ENCODE peak calls at places on chromosomes 3 and 15, in eight cellular contexts. L, A, Q, C, B, O, X and Z are unnamed samples.

GRCh38 chr15:26146162-26146561 is 283.0 kb upstream of the ATP10A start:
- DNase-seq in C (no peak), B (no peak), O (no peak), L (no peak), Q (no peak), X (no peak), A (no peak), Z (no peak)

GRCh38 chr3:131804565-131805133 is 230.2 kb downstream of the CPNE4 start:
- DNase-seq in L (peak; percentile 27), O (no peak), B (peak; percentile 85), C (no peak), A (no peak), Q (no peak), X (peak; percentile 3), Z (no peak)

GRCh38 chr3:25495726-25496125 is 67.7 kb downstream of the RARB start:
- DNase-seq in C (no peak), A (no peak), B (no peak), X (no peak), L (peak; percentile 39), Q (no peak), O (no peak), Z (no peak)

GRCh38 chr15:71749500-71749899 is 60.9 kb upstream of the NR2E3 start:
- DNase-seq in A (no peak), B (no peak), Q (no peak), O (no peak), L (no peak), X (no peak), C (no peak), Z (no peak)

GRCh38 chr3:30496496-30496966 is 109.9 kb upstream of the TGFBR2 start:
- DNase-seq in A (no peak), B (peak; percentile 32), X (peak; percentile 54), C (no peak), Q (no peak), O (no peak), L (peak; percentile 72), Z (no peak)

GRCh38 chr15:73078722-73079121 is 26.5 kb downstream of the NEO1 start:
- DNase-seq in A (peak; percentile 45), B (no peak), X (peak; percentile 57), L (peak; percentile 93), O (no peak), C (no peak), Q (no peak), Z (no peak)

GRCh38 chr15:67685008-67685599 is 140.2 kb upstream of the SKOR1 start:
- DNase-seq in Q (peak; percentile 49), X (peak; percentile 31), O (no peak), A (no peak), C (no peak), L (peak; percentile 57), B (no peak), Z (no peak)

GRCh38 chr3:186361612-186362408 is at the start of gene DGKG:
- DNase-seq in C (peak; percentile 93), Q (no peak), O (peak; percentile 52), B (peak; percentile 77), X (no peak), A (peak; percentile 58), L (peak; percentile 9), Z (peak; percentile 64)

GRCh38 chr15:55742927-55743614 is at the start of gene PRTG:
- DNase-seq in O (peak; percentile 74), Q (no peak), C (peak; percentile 70), A (peak; percentile 65), X (peak; percentile 11), B (peak; percentile 74), L (peak; percentile 91), Z (no peak)

GRCh38 chr15:35696767-35697231 is 150.8 kb upstream of the DPH6 start:
- DNase-seq in B (no peak), A (no peak), L (peak; percentile 86), X (peak; percentile 81), C (no peak), O (peak; percentile 9), Q (peak; percentile 7), Z (no peak)

GRCh38 chr15:40468850-40469249 is 1.9 kb upstream of the CHST14 start:
- DNase-seq in B (no peak), A (no peak), O (no peak), X (no peak), Q (no peak), C (peak; percentile 69), L (no peak), Z (no peak)

GRCh38 chr15:64466408-64467116 is 6.2 kb downstream of the ZNF609 start:
- DNase-seq in L (no peak), C (no peak), B (no peak), X (no peak), Q (no peak), O (no peak), A (no peak), Z (no peak)

GRCh38 chr3:130820976-130821375 is 72.9 kb upstream of the ATP2C1 start:
- DNase-seq in Q (peak; percentile 72), O (peak; percentile 17), A (no peak), C (no peak), X (peak; percentile 34), L (peak; percentile 79), B (no peak), Z (no peak)

GRCh38 chr3:112128843-112129727 is 4.0 kb downstream of the GCSAM start:
- DNase-seq in A (no peak), Q (no peak), X (peak; percentile 66), O (no peak), B (no peak), C (peak; percentile 83), L (peak; percentile 45), Z (peak; percentile 39)

GRCh38 chr3:30752961-30753360 is 141.5 kb downstream of the GADL1 start:
- DNase-seq in A (peak; percentile 34), X (peak; percentile 46), C (no peak), O (peak; percentile 36), L (peak; percentile 74), B (no peak), Q (no peak), Z (no peak)

GRCh38 chr3:62622553-62623174 is 249.3 kb upstream of the FEZF2 start:
- DNase-seq in X (peak; percentile 44), Q (peak; percentile 31), L (peak; percentile 75), C (no peak), B (no peak), A (no peak), O (peak; percentile 12), Z (no peak)

GRCh38 chr3:114466816-114467215 is 173.0 kb downstream of the TIGIT start:
- DNase-seq in B (no peak), X (no peak), C (no peak), A (no peak), L (no peak), Q (no peak), O (no peak), Z (no peak)

GRCh38 chr3:114462750-114463149 is 168.9 kb downstream of the TIGIT start:
- DNase-seq in X (no peak), C (no peak), B (no peak), Q (no peak), L (no peak), O (no peak), A (no peak), Z (no peak)

GRCh38 chr3:114466251-114466650 is 172.4 kb downstream of the TIGIT start:
- DNase-seq in A (no peak), L (no peak), Q (no peak), C (no peak), O (no peak), B (no peak), X (no peak), Z (no peak)

GRCh38 chr3:114460459-114460858 is 166.6 kb downstream of the TIGIT start:
- DNase-seq in B (no peak), L (no peak), Q (no peak), C (no peak), X (no peak), O (no peak), A (no peak), Z (no peak)

GRCh38 chr3:114464548-114464947 is 170.7 kb downstream of the TIGIT start:
- DNase-seq in O (no peak), A (no peak), X (no peak), C (no peak), Q (no peak), L (no peak), B (no peak), Z (no peak)
- TF ChIP-seq CTCF in O (no peak), A (no peak), X (no peak), C (no peak), Q (no peak), L (no peak), B (no peak), Z (no peak)

DNA sequence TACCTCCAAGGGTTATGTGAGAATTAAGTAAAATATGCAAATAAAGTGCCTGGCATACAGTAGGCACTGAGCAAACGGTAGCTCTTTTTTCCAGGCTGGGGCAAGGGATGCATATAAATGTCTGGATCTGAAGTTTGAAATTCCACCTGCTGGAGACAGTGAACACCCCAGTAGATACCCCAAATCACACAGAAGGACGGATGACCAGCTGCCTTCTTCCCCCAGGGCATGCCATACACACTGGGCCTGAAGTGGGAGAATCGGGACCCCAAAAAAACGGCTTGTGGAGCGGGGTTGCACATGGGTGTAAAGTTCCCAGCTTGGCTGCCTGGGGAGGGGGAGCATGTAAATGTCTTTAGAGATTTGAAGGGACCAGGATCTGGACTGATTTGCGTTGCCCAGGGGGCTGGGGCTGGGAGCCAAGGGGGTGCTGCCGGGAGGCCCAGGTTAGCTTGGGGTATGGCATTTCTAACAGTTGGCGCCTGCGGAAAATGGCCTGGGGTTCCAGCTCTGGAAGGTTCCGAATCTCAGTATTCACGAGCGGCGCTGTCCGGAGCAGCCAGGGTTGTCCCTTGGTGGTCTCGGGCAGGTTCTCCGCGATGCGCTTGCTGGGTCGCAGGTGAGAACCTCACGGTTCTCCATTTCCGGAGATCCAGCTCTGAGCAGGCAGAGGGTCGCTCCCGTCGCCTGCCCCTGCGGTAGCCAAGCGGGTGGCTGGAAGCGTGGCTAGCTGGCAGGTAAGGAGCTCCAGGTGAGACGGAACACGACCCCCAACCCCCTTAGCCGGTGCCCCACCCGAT is 42.6 kb upstream of the POLG start:
- DNase-seq in O (no peak), C (peak; percentile 50), X (no peak), Q (no peak), B (no peak), A (no peak), L (no peak), Z (no peak)
- TF ChIP-seq CTCF in O (no peak), C (no peak), X (no peak), Q (no peak), B (no peak), A (no peak), L (no peak), Z (no peak)

DNA sequence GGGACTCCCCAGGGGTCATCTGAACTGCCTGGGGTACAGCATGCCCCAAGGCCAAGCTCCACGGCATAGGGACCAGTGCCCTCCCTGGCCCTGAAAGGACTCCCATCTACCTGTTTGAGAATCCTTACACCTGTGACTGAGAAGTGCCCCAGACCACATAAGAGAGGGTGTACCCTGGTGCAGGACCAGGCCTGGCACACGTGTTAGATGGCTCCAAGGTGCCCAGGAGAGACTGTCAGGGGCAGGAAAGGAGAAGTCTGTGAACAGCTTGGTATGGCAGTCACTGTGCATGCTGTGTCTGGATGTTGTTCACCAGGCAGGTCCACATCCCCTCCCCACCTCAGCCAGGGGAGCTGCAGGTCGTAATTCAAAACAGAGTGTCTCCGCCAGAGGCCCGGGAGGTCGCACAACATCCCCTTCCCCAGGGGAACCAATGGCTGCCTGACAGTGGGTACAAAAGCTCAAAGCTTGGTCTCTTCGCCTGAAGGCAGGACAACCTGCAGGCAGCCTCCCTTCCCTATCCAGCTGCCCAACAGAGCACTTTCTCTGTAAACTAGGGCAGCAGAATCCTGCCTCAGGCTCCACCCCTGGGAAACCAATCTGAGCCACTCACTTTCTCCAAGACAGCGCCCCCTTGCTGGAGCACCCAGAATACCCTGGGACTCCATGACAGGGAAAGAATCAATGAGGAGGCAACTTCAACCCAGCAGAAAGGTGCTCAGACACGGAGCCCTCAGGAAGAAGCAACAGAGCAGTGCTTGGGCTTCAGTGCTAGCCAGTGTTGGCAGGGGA is 3.9 kb downstream of the NUP210 start:
- DNase-seq in B (no peak), Q (no peak), X (no peak), C (no peak), O (no peak), L (no peak), A (no peak), Z (no peak)
- TF ChIP-seq CTCF in B (no peak), Q (peak; percentile 54), X (peak; percentile 47), C (no peak), O (peak; percentile 17), L (no peak), A (no peak), Z (no peak)

GRCh38 chr3:9862391-9863235 is 17.4 kb downstream of the CIDEC start:
- DNase-seq in Q (no peak), X (peak; percentile 31), C (peak; percentile 84), A (peak; percentile 66), B (peak; percentile 79), O (peak; percentile 53), L (peak; percentile 78), Z (peak; percentile 38)
- TF ChIP-seq CTCF in Q (peak; percentile 31), X (peak; percentile 72), C (peak; percentile 49), A (peak; percentile 24), B (peak; percentile 41), O (peak; percentile 28), L (peak; percentile 59), Z (no peak)